ENCODE peak calls at places on chromosome 11, in nine cellular contexts. One of them, this sample, is unnamed. For H3K4me1, the result is how much of the 10 kb centered on the place peaks cover.

GRCh38 chr11:127454856-127455255 is 454.3 kb upstream of the KIRREL3 start:
- DNase-seq in DND-41: no peak
- DNase-seq in OCI-LY7: no peak
- DNase-seq in astrocyte: no peak
- DNase-seq in body of pancreas: no peak
- DNase-seq in fibroblast of lung: no peak
- DNase-seq in A549: no peak
- DNase-seq in kidney: no peak
- DNase-seq in heart right ventricle: no peak
- DNase-seq in this sample: no peak

GRCh38 chr11:73334244-73335203 is 26.4 kb downstream of the ARHGEF17 start:
- DNase-seq in OCI-LY7: peak
- DNase-seq in fibroblast of lung: peak
- DNase-seq in A549: peak
- DNase-seq in DND-41: no peak
- DNase-seq in body of pancreas: peak
- DNase-seq in astrocyte: peak
- DNase-seq in heart right ventricle: peak
- DNase-seq in kidney: peak
- DNase-seq in this sample: peak

GRCh38 chr11:115659061-115659963 is 155.1 kb upstream of the CADM1 start:
- DNase-seq in OCI-LY7: no peak
- DNase-seq in A549: no peak
- DNase-seq in body of pancreas: no peak
- DNase-seq in kidney: no peak
- DNase-seq in fibroblast of lung: peak
- DNase-seq in heart right ventricle: peak
- DNase-seq in DND-41: no peak
- DNase-seq in astrocyte: peak
- DNase-seq in this sample: no peak

GRCh38 chr11:12223771-12224536 is 113.6 kb downstream of the MICAL2 start:
- DNase-seq in astrocyte: no peak
- DNase-seq in kidney: no peak
- DNase-seq in body of pancreas: no peak
- DNase-seq in DND-41: peak
- DNase-seq in heart right ventricle: no peak
- DNase-seq in A549: no peak
- DNase-seq in OCI-LY7: no peak
- DNase-seq in fibroblast of lung: peak
- DNase-seq in this sample: no peak

GRCh38 chr11:64743591-64744543 is at the start of gene RASGRP2:
- DNase-seq in A549: peak
- DNase-seq in astrocyte: no peak
- DNase-seq in kidney: peak
- DNase-seq in heart right ventricle: peak
- DNase-seq in body of pancreas: peak
- DNase-seq in OCI-LY7: peak
- DNase-seq in fibroblast of lung: no peak
- DNase-seq in DND-41: peak
- DNase-seq in this sample: peak

GRCh38 chr11:91686700-91687099 is 537.9 kb upstream of the FAT3 start:
- DNase-seq in astrocyte: no peak
- DNase-seq in heart right ventricle: no peak
- DNase-seq in body of pancreas: no peak
- DNase-seq in kidney: no peak
- DNase-seq in OCI-LY7: no peak
- DNase-seq in fibroblast of lung: no peak
- DNase-seq in DND-41: no peak
- DNase-seq in A549: no peak
- DNase-seq in this sample: no peak

GRCh38 chr11:76696756-76697155 is 26.2 kb upstream of the LRRC32 start:
- DNase-seq in DND-41: no peak
- DNase-seq in OCI-LY7: no peak
- DNase-seq in kidney: no peak
- DNase-seq in fibroblast of lung: no peak
- DNase-seq in astrocyte: no peak
- DNase-seq in A549: no peak
- DNase-seq in body of pancreas: no peak
- DNase-seq in heart right ventricle: no peak
- DNase-seq in this sample: no peak

GRCh38 chr11:120517390-120518315 is 6.1 kb downstream of the GRIK4 start:
- DNase-seq in astrocyte: peak
- DNase-seq in body of pancreas: no peak
- DNase-seq in kidney: peak
- DNase-seq in A549: no peak
- DNase-seq in heart right ventricle: no peak
- DNase-seq in OCI-LY7: no peak
- DNase-seq in DND-41: no peak
- DNase-seq in fibroblast of lung: peak
- DNase-seq in this sample: no peak

GRCh38 chr11:107856180-107856980 is 2.2 kb downstream of the SLC35F2 start:
- DNase-seq in body of pancreas: no peak
- DNase-seq in astrocyte: no peak
- DNase-seq in DND-41: no peak
- DNase-seq in kidney: no peak
- DNase-seq in fibroblast of lung: no peak
- DNase-seq in A549: no peak
- DNase-seq in OCI-LY7: no peak
- DNase-seq in heart right ventricle: no peak
- DNase-seq in this sample: no peak

GRCh38 chr11:19498986-19499669 is 213.5 kb upstream of the NAV2 start:
- DNase-seq in body of pancreas: no peak
- DNase-seq in kidney: no peak
- DNase-seq in heart right ventricle: no peak
- DNase-seq in A549: peak
- DNase-seq in DND-41: no peak
- DNase-seq in OCI-LY7: no peak
- DNase-seq in fibroblast of lung: peak
- DNase-seq in astrocyte: peak
- DNase-seq in this sample: no peak

GRCh38 chr11:64253481-64253880 is 2.2 kb downstream of the PLCB3 start:
- DNase-seq in kidney: no peak
- DNase-seq in OCI-LY7: no peak
- DNase-seq in fibroblast of lung: no peak
- DNase-seq in A549: no peak
- DNase-seq in heart right ventricle: no peak
- DNase-seq in astrocyte: no peak
- DNase-seq in body of pancreas: peak
- DNase-seq in DND-41: no peak
- DNase-seq in this sample: peak

GRCh38 chr11:17637901-17638300 is 81.5 kb upstream of the MYOD1 start:
- DNase-seq in heart right ventricle: no peak
- DNase-seq in A549: no peak
- DNase-seq in fibroblast of lung: no peak
- DNase-seq in astrocyte: no peak
- DNase-seq in body of pancreas: no peak
- DNase-seq in kidney: no peak
- DNase-seq in DND-41: no peak
- DNase-seq in OCI-LY7: no peak
- DNase-seq in this sample: no peak

GRCh38 chr11:32316846-32317525 is 118.4 kb downstream of the WT1 start:
- DNase-seq in body of pancreas: no peak
- DNase-seq in A549: no peak
- DNase-seq in OCI-LY7: no peak
- DNase-seq in DND-41: no peak
- DNase-seq in kidney: no peak
- DNase-seq in astrocyte: peak
- DNase-seq in fibroblast of lung: peak
- DNase-seq in heart right ventricle: no peak
- DNase-seq in this sample: no peak

GRCh38 chr11:110479445-110480101 is 49.8 kb downstream of the FDX1 start:
- DNase-seq in astrocyte: peak
- DNase-seq in fibroblast of lung: peak
- DNase-seq in A549: no peak
- DNase-seq in OCI-LY7: peak
- DNase-seq in body of pancreas: no peak
- DNase-seq in DND-41: no peak
- DNase-seq in kidney: no peak
- DNase-seq in heart right ventricle: no peak
- DNase-seq in this sample: no peak

DNA sequence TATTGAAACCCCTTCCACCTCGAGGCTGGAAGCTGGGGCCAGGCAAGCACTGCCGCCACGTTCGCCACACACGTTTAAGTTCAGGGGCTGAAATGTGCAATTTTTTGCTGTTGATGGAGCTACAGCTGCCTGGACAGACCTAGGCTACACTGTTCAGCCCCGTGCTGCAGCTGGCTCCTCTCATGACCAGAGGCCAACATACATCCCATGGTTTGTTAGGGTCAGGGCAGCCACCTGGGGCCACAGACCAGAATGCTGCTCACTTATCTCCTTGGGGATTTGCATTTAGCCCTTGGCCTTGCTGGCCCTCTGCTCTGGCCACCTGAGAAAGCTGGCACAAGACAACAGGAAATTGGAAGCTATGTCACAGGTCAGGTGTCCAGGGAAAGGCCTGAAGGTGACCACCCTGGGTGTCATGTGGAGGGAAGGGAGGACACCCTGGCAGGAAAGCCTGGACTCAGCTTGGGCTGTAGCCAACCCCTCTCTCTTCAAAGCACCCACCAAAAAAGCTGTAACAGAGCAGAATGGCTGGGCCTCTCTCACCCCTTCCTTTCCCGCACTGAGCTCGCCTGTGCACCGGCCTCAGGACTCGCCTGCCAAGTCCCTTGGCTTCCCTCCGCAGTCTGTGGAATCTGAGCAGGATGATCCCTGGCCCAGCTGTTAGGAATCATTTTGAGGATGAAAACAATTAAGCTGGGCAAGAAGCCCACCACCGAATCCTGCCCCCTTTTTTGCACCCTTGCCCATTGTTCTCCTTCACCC is 86.3 kb downstream of the SNX19 start:
- DNase-seq in fibroblast of lung: peak
- DNase-seq in kidney: no peak
- DNase-seq in OCI-LY7: no peak
- DNase-seq in heart right ventricle: peak
- DNase-seq in A549: no peak
- DNase-seq in body of pancreas: no peak
- DNase-seq in DND-41: no peak
- DNase-seq in astrocyte: peak
- DNase-seq in this sample: peak
- H3K4me1 ChIP-seq in fibroblast of lung: under half
- H3K4me1 ChIP-seq in kidney: under half
- H3K4me1 ChIP-seq in OCI-LY7: under half
- H3K4me1 ChIP-seq in heart right ventricle: under half
- H3K4me1 ChIP-seq in A549: under half
- H3K4me1 ChIP-seq in body of pancreas: under half
- H3K4me1 ChIP-seq in DND-41: under half
- H3K4me1 ChIP-seq in astrocyte: under half
- H3K4me1 ChIP-seq in this sample: under half

DNA sequence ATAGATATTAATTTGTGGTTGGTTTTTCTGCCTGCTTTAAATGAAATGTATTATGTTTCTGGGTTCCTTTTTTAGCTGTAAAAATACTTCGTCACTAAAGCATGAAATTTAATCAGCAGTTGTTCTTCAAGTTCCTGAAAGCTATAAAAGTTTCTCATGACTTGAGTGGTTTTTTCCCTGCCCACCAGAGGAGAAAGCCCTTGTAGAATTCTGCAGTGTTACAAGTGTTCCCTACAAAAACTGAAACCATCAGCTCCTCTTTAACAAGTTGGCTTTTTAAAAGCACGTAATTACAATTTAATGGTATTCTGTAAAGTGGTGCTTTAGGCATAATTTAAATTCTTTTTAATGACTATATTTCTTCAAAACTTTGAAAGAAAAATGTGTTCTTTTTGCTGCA is 56.2 kb downstream of the PANX1 start:
- DNase-seq in kidney: no peak
- DNase-seq in astrocyte: no peak
- DNase-seq in fibroblast of lung: no peak
- DNase-seq in A549: no peak
- DNase-seq in DND-41: no peak
- DNase-seq in body of pancreas: no peak
- DNase-seq in heart right ventricle: no peak
- DNase-seq in OCI-LY7: no peak
- DNase-seq in this sample: no peak
- H3K27ac ChIP-seq in kidney: no peak
- H3K27ac ChIP-seq in astrocyte: peak
- H3K27ac ChIP-seq in fibroblast of lung: no peak
- H3K27ac ChIP-seq in A549: no peak
- H3K27ac ChIP-seq in DND-41: no peak
- H3K27ac ChIP-seq in body of pancreas: peak
- H3K27ac ChIP-seq in heart right ventricle: no peak
- H3K27ac ChIP-seq in OCI-LY7: no peak
- H3K27ac ChIP-seq in this sample: no peak

DNA sequence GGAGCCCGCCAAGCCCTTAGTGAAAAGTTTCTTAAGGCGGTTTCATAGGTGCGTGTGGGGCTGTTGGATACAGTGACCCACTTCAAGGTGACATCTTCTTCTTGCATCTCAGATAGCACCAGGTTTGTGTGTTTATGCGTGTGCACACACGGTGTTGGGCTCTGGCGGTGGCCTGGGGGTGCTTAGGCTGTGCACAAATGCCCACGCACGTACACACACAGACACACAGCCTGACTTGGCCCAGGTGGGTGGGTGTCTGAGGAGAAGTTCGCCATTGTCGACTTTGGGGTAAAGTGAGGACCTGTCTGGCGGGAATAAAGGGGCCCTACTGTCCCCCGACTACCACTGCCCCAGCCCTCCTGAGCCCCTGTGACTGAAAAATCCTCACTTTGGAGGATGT is 103.8 kb downstream of the KCNQ1 start:
- DNase-seq in body of pancreas: peak
- DNase-seq in fibroblast of lung: no peak
- DNase-seq in astrocyte: no peak
- DNase-seq in OCI-LY7: no peak
- DNase-seq in DND-41: no peak
- DNase-seq in kidney: peak
- DNase-seq in heart right ventricle: no peak
- DNase-seq in A549: no peak
- DNase-seq in this sample: no peak
- TF ChIP-seq CTCF in body of pancreas: no peak
- TF ChIP-seq CTCF in fibroblast of lung: no peak
- TF ChIP-seq CTCF in astrocyte: no peak
- TF ChIP-seq CTCF in OCI-LY7: no peak
- TF ChIP-seq CTCF in DND-41: no peak
- TF ChIP-seq CTCF in kidney: no peak
- TF ChIP-seq CTCF in heart right ventricle: no peak
- TF ChIP-seq CTCF in A549: no peak
- TF ChIP-seq CTCF in this sample: no peak

DNA sequence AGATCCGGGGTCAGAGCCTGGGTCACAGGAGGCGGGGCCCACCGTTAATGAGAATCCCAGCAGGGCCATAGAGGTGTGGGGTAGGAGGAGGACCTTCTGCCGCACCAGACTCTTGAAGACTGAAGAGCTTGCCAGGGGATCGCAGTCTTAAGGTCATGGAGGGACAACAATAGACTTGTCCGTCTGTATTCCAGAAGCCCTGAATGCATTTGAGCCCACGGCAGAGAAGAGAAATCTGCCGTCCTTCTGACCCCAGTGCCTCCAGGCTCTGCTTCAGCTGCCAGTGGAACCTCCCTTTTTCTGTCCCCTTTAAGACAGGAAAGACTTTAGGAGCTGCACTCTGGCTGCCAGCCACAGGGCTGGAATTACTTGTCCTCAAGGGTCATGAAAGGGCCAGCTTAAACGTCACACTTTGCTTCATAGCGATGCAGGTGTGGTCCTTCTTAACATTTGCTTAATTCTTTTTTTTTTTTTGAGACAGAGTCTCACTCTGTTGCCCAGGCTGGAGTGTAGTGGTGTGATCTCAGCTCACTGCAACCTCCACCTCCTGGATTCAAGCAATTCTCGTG is 15.5 kb upstream of the ST3GAL4 start:
- DNase-seq in A549: peak
- DNase-seq in body of pancreas: peak
- DNase-seq in DND-41: no peak
- DNase-seq in kidney: peak
- DNase-seq in heart right ventricle: peak
- DNase-seq in astrocyte: peak
- DNase-seq in OCI-LY7: no peak
- DNase-seq in fibroblast of lung: peak
- DNase-seq in this sample: peak
- H3K4me1 ChIP-seq in A549: under half
- H3K4me1 ChIP-seq in body of pancreas: under half
- H3K4me1 ChIP-seq in DND-41: under half
- H3K4me1 ChIP-seq in kidney: under half
- H3K4me1 ChIP-seq in heart right ventricle: under half
- H3K4me1 ChIP-seq in astrocyte: under half
- H3K4me1 ChIP-seq in OCI-LY7: under half
- H3K4me1 ChIP-seq in fibroblast of lung: under half
- H3K4me1 ChIP-seq in this sample: under half